ENCODE peak calls at places on chromosomes 3 and 15, in seven cellular contexts. S, D, X, B, M, F and Y are unnamed samples.

GRCh38 chr3:50324351-50325144 is 2.0 kb upstream of the HYAL2 start:
- DNase-seq in F (peak; percentile 46), M (peak; percentile 69), D (peak; percentile 70), B (peak; percentile 92), S (peak; percentile 45), X (peak; percentile 42), Y (peak; percentile 64)

GRCh38 chr3:129745253-129745652 is 138.8 kb upstream of the PLXND1 start:
- DNase-seq in B (no peak), S (no peak), D (no peak), F (peak; percentile 15), M (no peak), X (peak; percentile 59), Y (peak; percentile 78)

GRCh38 chr3:141333796-141334626 is 34.3 kb upstream of the ZBTB38 start:
- DNase-seq in S (no peak), F (no peak), X (no peak), M (no peak), B (no peak), D (no peak), Y (peak; percentile 56)

GRCh38 chr3:90039994-90040393 is 932.6 kb downstream of the EPHA3 start:
- DNase-seq in X (no peak), F (no peak), D (no peak), B (no peak), M (no peak), S (no peak), Y (no peak)

GRCh38 chr3:193727089-193727488 is 134.1 kb downstream of the OPA1 start:
- DNase-seq in S (no peak), B (no peak), M (no peak), D (no peak), F (no peak), X (no peak), Y (no peak)

GRCh38 chr3:12005951-12006625 is 1.9 kb downstream of the SYN2 start:
- DNase-seq in B (no peak), X (no peak), S (no peak), M (no peak), F (no peak), D (no peak), Y (no peak)

GRCh38 chr15:101459579-101460300 is 29.8 kb downstream of the PCSK6 start:
- DNase-seq in S (no peak), X (no peak), M (no peak), F (no peak), D (no peak), B (no peak), Y (no peak)

GRCh38 chr15:51771773-51772172 is 20.4 kb downstream of the TMOD2 start:
- DNase-seq in D (no peak), B (no peak), X (no peak), M (no peak), S (no peak), F (no peak), Y (no peak)

GRCh38 chr3:184566441-184567414 is 5.1 kb downstream of the EPHB3 start:
- DNase-seq in S (no peak), F (no peak), M (peak; percentile 60), B (no peak), D (no peak), X (no peak), Y (no peak)

GRCh38 chr15:99239545-99240198 is 9.7 kb downstream of the TTC23 start:
- DNase-seq in B (no peak), D (no peak), F (no peak), M (no peak), X (no peak), S (no peak), Y (no peak)

GRCh38 chr3:183698760-183699159 is 1.2 kb downstream of the YEATS2 start:
- DNase-seq in D (peak; percentile 51), F (no peak), X (no peak), B (peak; percentile 36), M (no peak), S (no peak), Y (peak; percentile 60)

GRCh38 chr3:50275160-50275995 is 3.5 kb upstream of the LSMEM2 start:
- DNase-seq in M (no peak), X (no peak), D (no peak), S (no peak), B (peak; percentile 80), F (no peak), Y (no peak)

GRCh38 chr15:52005748-52006701 is 13.0 kb upstream of the MAPK6 start:
- DNase-seq in X (no peak), M (no peak), S (no peak), B (no peak), F (no peak), D (no peak), Y (peak; percentile 14)

GRCh38 chr3:138383715-138384114 is 35.3 kb downstream of the MRAS start:
- DNase-seq in D (no peak), B (no peak), F (no peak), X (no peak), S (no peak), M (no peak), Y (no peak)

GRCh38 chr15:66675456-66675855 is 26.6 kb upstream of the SMAD6 start:
- DNase-seq in M (no peak), X (no peak), S (no peak), F (no peak), D (no peak), B (no peak), Y (no peak)

GRCh38 chr3:45560270-45561020 is 34.1 kb upstream of the LIMD1 start:
- DNase-seq in X (no peak), S (no peak), M (peak; percentile 28), D (no peak), B (no peak), F (no peak), Y (peak; percentile 80)

GRCh38 chr3:67940200-67940952 is 286.0 kb upstream of the SUCLG2 start:
- DNase-seq in B (no peak), D (peak; percentile 22), X (no peak), S (no peak), M (no peak), F (no peak), Y (peak; percentile 55)

GRCh38 chr3:114499986-114500385 is 206.2 kb downstream of the TIGIT start:
- DNase-seq in S (no peak), F (peak; percentile 85), M (no peak), X (no peak), B (no peak), D (no peak), Y (peak; percentile 15)

DNA sequence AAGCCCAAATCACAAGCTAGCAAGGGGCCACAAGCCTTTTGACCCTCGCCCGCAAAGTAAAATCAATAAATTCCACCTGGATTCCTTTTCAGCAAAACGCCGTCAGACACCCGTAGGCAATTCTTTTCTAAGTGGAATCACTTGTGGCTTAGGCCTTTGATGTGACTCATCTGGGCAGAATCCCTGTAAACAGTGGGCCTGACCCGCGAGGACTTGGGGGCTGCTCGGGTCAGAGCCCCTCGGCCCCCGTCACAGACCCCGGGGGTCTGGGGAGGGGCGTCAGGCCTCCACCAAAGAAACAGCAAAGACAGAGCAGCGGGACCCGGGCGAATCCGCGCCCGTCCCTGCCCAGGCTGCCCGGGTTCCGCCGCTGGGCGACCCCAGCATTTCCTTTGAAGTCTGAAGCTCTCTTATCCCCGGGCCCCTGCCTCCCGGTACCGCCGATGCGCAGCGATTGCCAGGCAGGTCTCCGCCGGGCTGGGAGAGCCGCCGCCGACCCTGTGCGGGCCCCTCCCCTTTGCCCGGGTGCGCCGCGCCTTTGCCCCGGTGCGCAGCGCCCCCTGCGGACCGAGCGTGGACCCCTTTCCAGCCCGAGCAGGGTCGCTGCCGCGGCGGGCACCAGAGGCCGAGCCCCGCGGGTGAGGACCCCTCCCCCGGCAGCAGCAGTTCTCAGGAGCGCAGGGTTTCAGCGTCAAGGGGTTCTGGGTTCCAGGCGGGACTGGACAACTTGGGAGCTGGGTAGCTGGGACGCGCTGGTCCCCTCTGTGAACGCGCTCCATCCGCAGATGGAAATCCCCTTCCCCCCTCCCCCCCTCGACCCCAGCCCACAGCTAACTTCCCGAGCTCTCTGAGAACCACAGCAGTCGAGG is 178.3 kb downstream of the UACA start:
- DNase-seq in S (peak; percentile 86), M (peak; percentile 27), X (no peak), F (no peak), D (no peak), B (peak; percentile 89), Y (no peak)
- H3K4me3 ChIP-seq in S (peak overlapping the region; percentile 46), M (peak overlapping the region; percentile 39), X (peak overlapping the region; percentile 38), F (peak overlapping the region; percentile 19), D (no peak overlapping the region), B (peak overlapping the region; percentile 42), Y (peak overlapping the region; percentile 39)

GRCh38 chr3:64037084-64037483 is 13.8 kb upstream of the PSMD6 start:
- DNase-seq in S (no peak), F (no peak), D (no peak), B (no peak), M (no peak), X (no peak), Y (no peak)

GRCh38 chr3:64039972-64040733 is 16.9 kb upstream of the PSMD6 start:
- DNase-seq in D (no peak), S (no peak), B (no peak), F (no peak), X (no peak), M (no peak), Y (no peak)

GRCh38 chr3:64039273-64039672 is 16.0 kb upstream of the PSMD6 start:
- DNase-seq in S (no peak), F (no peak), X (no peak), B (no peak), D (no peak), M (no peak), Y (no peak)

GRCh38 chr3:64042952-64043351 is 19.7 kb upstream of the PSMD6 start:
- DNase-seq in S (no peak), M (no peak), F (no peak), X (no peak), D (no peak), B (no peak), Y (no peak)

DNA sequence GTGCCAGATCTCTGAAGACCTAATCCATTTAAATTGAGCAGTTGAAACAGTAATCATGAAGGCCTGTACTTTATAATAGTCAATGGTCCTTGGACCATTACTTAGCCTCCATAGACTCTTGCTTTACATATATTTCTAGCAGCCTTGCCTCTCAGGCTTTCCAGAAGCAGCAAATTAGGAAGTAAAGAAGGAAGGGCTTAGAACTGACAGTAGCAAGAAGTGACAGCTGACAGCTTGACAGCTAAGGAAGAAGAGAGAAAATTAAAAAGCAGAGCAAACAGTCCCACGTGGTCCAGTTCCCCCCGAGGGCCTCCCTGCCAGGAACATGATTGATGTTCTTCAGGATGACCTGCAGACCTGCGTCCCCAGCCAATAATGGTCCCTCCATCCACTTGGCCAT is 15.0 kb upstream of the PSMD6 start:
- DNase-seq in B (no peak), D (no peak), X (no peak), M (no peak), F (no peak), S (no peak), Y (no peak)
- TF ChIP-seq CTCF in B (no peak), D (no peak), X (no peak), M (no peak), F (no peak), S (no peak), Y (no peak)

GRCh38 chr3:122105626-122106025 is 50.5 kb downstream of the CD86 start:
- DNase-seq in D (no peak), B (no peak), F (no peak), M (no peak), S (no peak), X (no peak), Y (no peak)
- H3K4me3 ChIP-seq in D (no peak overlapping the region), B (no peak overlapping the region), F (no peak overlapping the region), M (no peak overlapping the region), S (no peak overlapping the region), X (no peak overlapping the region), Y (no peak overlapping the region)

GRCh38 chr15:33794425-33794824 is 173.9 kb upstream of the CHRM5 start:
- DNase-seq in B (no peak), M (no peak), X (no peak), F (no peak), S (no peak), D (no peak), Y (no peak)

GRCh38 chr15:33789141-33789540 is 179.2 kb upstream of the CHRM5 start:
- DNase-seq in D (no peak), F (no peak), B (peak; percentile 28), S (no peak), X (no peak), M (no peak), Y (peak; percentile 46)

GRCh38 chr15:33795076-33795475 is 173.2 kb upstream of the CHRM5 start:
- DNase-seq in F (no peak), X (no peak), D (no peak), S (no peak), B (no peak), M (no peak), Y (no peak)
- TF ChIP-seq CTCF in F (no peak), X (no peak), D (no peak), S (no peak), B (no peak), M (no peak), Y (no peak)